ENCODE peak calls at places on chromosomes 7 and 10, in five cellular contexts. O is heart left ventricle, W is Peyer's patch, G is prostate gland, N is tibial nerve. Q is an unnamed sample.

GRCh38 chr10:44363716-44364115 is 21.2 kb downstream of the CXCL12 start:
- DNase-seq in G (no peak), N (no peak), O (no peak), W (no peak), Q (no peak)

GRCh38 chr10:86964061-86964846 is 4.0 kb upstream of the ADIRF start:
- DNase-seq in N (no peak), O (peak; percentile 26), G (no peak), W (peak; percentile 43), Q (peak; percentile 12)

GRCh38 chr7:150382123-150382843 is 3.2 kb downstream of the ZNF775 start:
- DNase-seq in N (no peak), W (no peak), G (peak; percentile 60), O (no peak), Q (no peak)

GRCh38 chr7:28986723-28987122 is 28.6 kb upstream of the TRIL start:
- DNase-seq in G (no peak), W (no peak), N (peak; percentile 43), O (peak; percentile 37), Q (no peak)

GRCh38 chr7:146656988-146657387 is 540.4 kb downstream of the CNTNAP2 start:
- DNase-seq in W (no peak), N (no peak), G (no peak), O (no peak), Q (no peak)

GRCh38 chr7:44103941-44104879 is at the start of gene AEBP1:
- DNase-seq in W (no peak), N (no peak), O (peak; percentile 50), G (no peak), Q (no peak)

GRCh38 chr10:110165867-110166266 is 41.5 kb upstream of the MXI1 start:
- DNase-seq in W (no peak), N (no peak), O (no peak), G (no peak), Q (peak; percentile 4)

GRCh38 chr7:43669286-43670081 is 59.8 kb downstream of the COA1 start:
- DNase-seq in N (no peak), W (peak; percentile 64), G (no peak), O (no peak), Q (no peak)

GRCh38 chr10:21920633-21921032 is 82.9 kb downstream of the DNAJC1 start:
- DNase-seq in G (no peak), W (no peak), O (no peak), N (no peak), Q (no peak)

GRCh38 chr10:6151087-6151977 is 51.4 kb upstream of the PFKFB3 start:
- DNase-seq in W (peak; percentile 84), N (peak; percentile 67), O (peak; percentile 69), G (peak; percentile 55), Q (peak; percentile 80)

GRCh38 chr10:78028438-78029293 is 649 bp downstream of the POLR3A start:
- DNase-seq in O (no peak), W (peak; percentile 53), N (no peak), G (no peak), Q (no peak)

GRCh38 chr7:48244902-48245301 is 73.6 kb downstream of the ABCA13 start:
- DNase-seq in W (no peak), N (peak; percentile 45), G (no peak), O (no peak), Q (peak; percentile 25)

GRCh38 chr10:28592953-28593352 is 60.0 kb downstream of the WAC start:
- DNase-seq in W (no peak), G (no peak), O (no peak), N (no peak), Q (no peak)

GRCh38 chr7:39674391-39674790 is 51.0 kb downstream of the RALA start:
- DNase-seq in G (no peak), W (no peak), N (no peak), O (no peak), Q (no peak)

GRCh38 chr7:135672560-135673359 is 10.4 kb downstream of the STMP1 start:
- DNase-seq in W (no peak), N (peak; percentile 41), O (no peak), G (peak; percentile 34), Q (peak; percentile 65)

GRCh38 chr7:71184136-71184535 is 52.2 kb downstream of the GALNT17 start:
- DNase-seq in W (no peak), G (no peak), O (no peak), N (no peak), Q (no peak)

GRCh38 chr7:157482517-157483120 is 145.8 kb downstream of the DNAJB6 start:
- DNase-seq in W (no peak), N (no peak), G (no peak), O (no peak), Q (no peak)

GRCh38 chr10:78320990-78321389 is 287.3 kb downstream of the RPS24 start:
- DNase-seq in N (no peak), G (peak; percentile 0), O (no peak), W (no peak), Q (no peak)

GRCh38 chr10:6700066-6700465 is 120.0 kb upstream of the PRKCQ start:
- DNase-seq in G (no peak), W (no peak), N (no peak), O (no peak), Q (no peak)

GRCh38 chr7:65295409-65295808 is 78.2 kb upstream of the ZNF92 start:
- DNase-seq in G (no peak), N (no peak), W (no peak), O (no peak), Q (no peak)

GRCh38 chr7:42946616-42946928 is 14.4 kb downstream of the MRPL32 start:
- DNase-seq in O (no peak), N (no peak), W (no peak), G (no peak), Q (no peak)

GRCh38 chr10:43407576-43408330 is 1.2 kb downstream of the HNRNPF start:
- DNase-seq in N (peak; percentile 93), O (peak; percentile 94), W (peak; percentile 98), G (peak; percentile 95), Q (peak; percentile 97)

GRCh38 chr7:27133409-27134157 is 3.0 kb upstream of the HOXA4 start:
- DNase-seq in G (no peak), W (peak; percentile 71), O (no peak), N (no peak), Q (peak; percentile 11)

GRCh38 chr7:27131390-27131819 is 848 bp upstream of the HOXA4 start:
- DNase-seq in G (no peak), O (no peak), W (no peak), N (no peak), Q (no peak)

GRCh38 chr7:27132978-27133377 is 2.4 kb upstream of the HOXA4 start:
- DNase-seq in W (no peak), O (no peak), G (no peak), N (no peak), Q (no peak)

GRCh38 chr7:27132214-27132613 is 1.7 kb upstream of the HOXA4 start:
- DNase-seq in W (no peak), N (no peak), O (no peak), G (no peak), Q (no peak)

GRCh38 chr7:27134392-27134791 is 3.8 kb upstream of the HOXA4 start:
- DNase-seq in O (no peak), N (peak; percentile 78), W (no peak), G (no peak), Q (no peak)
- H3K27ac ChIP-seq in O (no peak overlapping the region), N (peak overlapping the region; percentile 57), W (no peak overlapping the region), G (no peak overlapping the region), Q (no peak overlapping the region)

GRCh38 chr7:76165973-76166403 is 35.7 kb upstream of the SRRM3 start:
- DNase-seq in O (peak; percentile 10), G (no peak), N (no peak), W (peak; percentile 45), Q (no peak)

GRCh38 chr7:76165106-76165972 is 36.4 kb upstream of the SRRM3 start:
- DNase-seq in W (peak; percentile 38), G (no peak), O (peak; percentile 14), N (no peak), Q (no peak)

GRCh38 chr7:76166404-76167255 is 35.1 kb upstream of the SRRM3 start:
- DNase-seq in W (peak; percentile 98), O (peak; percentile 99), G (peak; percentile 97), N (peak; percentile 95), Q (peak; percentile 98)
- TF ChIP-seq POLR2A in W (peak; percentile 71), O (peak; percentile 63), G (peak; percentile 92), N (peak; percentile 74), Q (no peak)

GRCh38 chr7:51823437-51823836 is 506.8 kb upstream of the COBL start:
- DNase-seq in W (no peak), N (no peak), O (no peak), G (no peak), Q (no peak)
- TF ChIP-seq CTCF in W (no peak), N (no peak), O (no peak), G (no peak), Q (no peak)

GRCh38 chr10:91617073-91617580 is 15.7 kb downstream of the PPP1R3C start:
- DNase-seq in O (no peak), W (no peak), N (no peak), G (no peak), Q (no peak)
- H3K27ac ChIP-seq in O (no peak overlapping the region), W (no peak overlapping the region), N (no peak overlapping the region), G (no peak overlapping the region), Q (no peak overlapping the region)

DNA sequence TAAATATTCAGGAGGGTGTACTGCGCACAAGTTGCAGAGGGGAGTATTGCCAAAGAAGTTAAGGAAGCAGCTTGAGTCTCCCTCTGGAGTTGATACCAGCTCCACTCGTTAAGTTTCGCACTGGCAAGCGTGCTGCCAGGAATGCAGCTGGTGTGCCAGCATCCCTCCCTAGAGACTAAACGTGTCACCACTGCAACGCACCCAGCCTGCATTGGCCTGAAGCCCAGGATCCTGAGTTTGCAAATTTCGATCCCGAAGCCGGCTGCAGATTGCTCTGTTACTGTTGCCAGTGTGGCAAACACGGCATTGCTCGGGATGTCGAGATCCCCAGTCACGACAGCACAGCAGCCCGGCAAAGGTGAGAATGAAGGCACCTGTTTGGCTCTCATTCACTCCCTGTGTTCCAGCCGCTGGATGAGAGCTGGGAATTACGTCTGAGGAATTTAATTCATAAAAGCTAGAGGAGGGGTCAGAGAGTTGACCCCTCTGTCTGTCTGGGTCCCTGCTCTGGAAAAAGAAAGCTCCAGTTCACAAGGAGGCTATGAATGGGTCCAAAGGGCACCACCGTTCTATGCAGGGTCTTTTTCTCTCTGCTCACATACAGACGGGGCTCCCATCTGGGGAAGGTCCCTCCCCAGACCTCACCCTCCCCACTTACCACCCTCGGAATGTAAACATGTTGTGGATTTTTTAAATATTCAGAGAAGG is 61.0 kb downstream of the NRP1 start:
- DNase-seq in O (peak; percentile 95), W (peak; percentile 71), N (peak; percentile 66), G (peak; percentile 90), Q (peak; percentile 90)
- TF ChIP-seq POLR2A in O (no peak), W (no peak), N (no peak), G (no peak), Q (no peak)

DNA sequence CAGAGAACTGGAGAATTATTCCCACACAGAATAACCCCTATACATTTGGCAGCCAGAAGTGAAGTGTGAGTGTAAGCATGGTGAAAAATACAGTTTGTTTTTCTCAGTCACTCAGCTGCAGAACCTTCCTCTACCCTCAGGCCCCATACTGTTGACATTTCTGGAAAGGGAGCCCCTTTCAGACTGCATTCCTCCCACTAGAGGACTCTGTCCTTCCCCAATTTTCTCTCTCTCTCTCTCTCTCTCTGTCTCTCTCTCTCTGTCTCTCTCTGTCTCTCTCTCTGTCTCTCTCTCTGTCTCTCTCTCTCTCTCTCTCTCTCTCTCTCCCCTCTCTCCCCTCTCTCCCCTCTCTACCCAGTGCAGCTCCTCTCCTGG is 86.8 kb upstream of the STEAP1B start:
- DNase-seq in G (no peak), N (no peak), W (no peak), O (no peak), Q (no peak)
- TF ChIP-seq CTCF in G (no peak), N (peak; percentile 10), W (no peak), O (no peak), Q (no peak)

Q was measured in testis.